ENCODE peak calls at places on chromosomes 6 and 20, in five cellular contexts. Q is right lobe of liver, B is hepatocyte, A is Peyer's patch, I is MM.1S. C is an unnamed sample.

GRCh38 chr6:66568271-66568670 is 861.2 kb upstream of the EYS start:
- DNase-seq in A (no peak), Q (no peak), B (no peak), I (no peak), C (no peak)

GRCh38 chr6:97203343-97203742 is 79.7 kb downstream of the MMS22L start:
- DNase-seq in A (no peak), I (no peak), B (peak), Q (no peak), C (no peak)

GRCh38 chr6:131950767-131951575 is at the start of gene CCN2:
- DNase-seq in B (peak), I (peak), Q (peak), A (peak), C (peak)

GRCh38 chr20:9912858-9913434 is 74.1 kb upstream of the PAK5 start:
- DNase-seq in I (peak), A (no peak), Q (no peak), B (peak), C (no peak)

GRCh38 chr20:54361485-54361884 is 113.9 kb upstream of the DOK5 start:
- DNase-seq in Q (no peak), A (no peak), B (no peak), I (no peak), C (no peak)

GRCh38 chr6:71349976-71350615 is 61.5 kb downstream of the OGFRL1 start:
- DNase-seq in B (no peak), Q (peak), I (no peak), A (no peak), C (no peak)

GRCh38 chr6:159390384-159390783 is 221.2 kb downstream of the FNDC1 start:
- DNase-seq in A (no peak), Q (no peak), B (peak), I (no peak), C (no peak)

GRCh38 chr20:63778034-63778752 is 38.6 kb downstream of the SLC2A4RG start:
- DNase-seq in I (no peak), A (no peak), B (no peak), Q (no peak), C (no peak)

GRCh38 chr6:139371421-139372253 is 2.8 kb downstream of the CITED2 start:
- DNase-seq in A (no peak), Q (no peak), I (no peak), B (no peak), C (no peak)

GRCh38 chr6:147765541-147765940 is 257.1 kb downstream of the SAMD5 start:
- DNase-seq in I (no peak), A (no peak), Q (no peak), B (no peak), C (no peak)

GRCh38 chr20:53652090-53652858 is 58.6 kb upstream of the ZNF217 start:
- DNase-seq in I (peak), A (no peak), Q (peak), B (peak), C (no peak)

GRCh38 chr6:168374051-168374502 is 54.5 kb upstream of the DACT2 start:
- DNase-seq in B (no peak), Q (no peak), A (peak), I (no peak), C (peak)

DNA sequence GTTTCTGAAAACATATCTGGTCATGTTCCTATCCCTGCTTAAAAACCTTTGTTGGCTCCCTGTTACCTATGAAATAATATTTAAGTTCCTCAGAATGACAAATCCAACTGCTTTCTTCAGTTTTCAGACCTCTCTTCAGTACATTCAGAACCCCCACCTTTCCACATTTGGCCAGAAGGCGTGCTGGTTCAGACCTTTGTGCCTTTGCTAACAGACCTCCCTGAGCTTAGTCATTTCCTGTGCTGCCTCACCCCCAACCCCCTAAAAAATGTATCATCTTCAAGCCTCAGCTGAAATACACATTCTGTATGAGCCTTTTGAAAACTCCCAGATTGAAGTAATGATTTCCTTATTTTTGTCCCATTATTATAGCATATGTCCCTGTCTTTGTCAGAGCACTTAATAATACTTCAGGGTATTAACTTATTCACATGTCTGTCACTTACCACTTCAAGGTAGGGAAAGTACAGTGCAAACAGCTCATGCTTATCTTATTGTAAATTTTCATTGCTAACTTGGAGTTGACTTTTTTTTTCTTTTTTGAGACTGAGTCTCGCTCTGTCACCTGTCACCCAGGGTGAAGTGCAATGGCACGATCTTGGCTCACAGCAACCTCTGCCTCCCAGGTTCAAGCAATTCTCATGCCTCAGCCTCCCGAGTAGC is 19.7 kb downstream of the FAM217A start:
- DNase-seq in A (no peak), I (no peak), Q (no peak), B (peak), C (no peak)
- TF ChIP-seq CTCF in A (no peak), I (no peak), Q (no peak), B (no peak), C (no peak)

GRCh38 chr6:80106418-80107235 is at the start of gene BCKDHB:
- DNase-seq in I (peak), B (peak), A (peak), Q (peak), C (peak)
- TF ChIP-seq CTCF in I (no peak), B (no peak), A (no peak), Q (no peak), C (no peak)

GRCh38 chr6:88179692-88180091 is 13.5 kb upstream of the CNR1 start:
- DNase-seq in I (peak), A (no peak), Q (no peak), B (no peak), C (no peak)
- TF ChIP-seq CTCF in I (peak), A (no peak), Q (no peak), B (no peak), C (no peak)

DNA sequence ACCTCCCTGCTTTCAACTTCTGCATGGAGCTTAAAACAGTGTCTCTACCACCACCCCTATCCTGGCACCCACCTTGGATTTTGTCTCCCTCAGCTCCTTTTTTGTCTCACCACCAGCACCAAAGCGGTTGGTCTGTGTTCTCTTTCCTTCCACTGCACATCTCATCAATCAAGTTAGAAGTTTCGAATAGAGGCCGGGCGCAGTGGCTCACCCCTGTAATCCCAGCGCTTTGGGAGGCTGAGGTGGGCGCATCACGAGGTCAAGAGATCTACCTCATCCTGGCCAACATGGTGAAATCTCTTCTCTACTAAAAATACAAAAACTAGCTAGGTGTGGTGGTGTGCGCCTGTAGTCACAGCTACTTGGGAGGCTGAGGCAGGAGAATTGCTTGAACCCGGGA is 6.1 kb downstream of the PCED1A start:
- DNase-seq in A (no peak), I (no peak), Q (no peak), B (no peak), C (no peak)
- TF ChIP-seq CTCF in A (no peak), I (no peak), Q (no peak), B (no peak), C (no peak)

GRCh38 chr6:41092421-41093140 is 19.8 kb downstream of the NFYA start:
- DNase-seq in I (peak), B (no peak), A (no peak), Q (no peak), C (no peak)

GRCh38 chr6:41093729-41094128 is 21.0 kb downstream of the NFYA start:
- DNase-seq in I (no peak), B (no peak), A (no peak), Q (no peak), C (no peak)

GRCh38 chr6:41100871-41101287 is 28.1 kb downstream of the NFYA start:
- DNase-seq in Q (no peak), B (no peak), I (no peak), A (no peak), C (no peak)

GRCh38 chr6:41098366-41098765 is 25.6 kb downstream of the NFYA start:
- DNase-seq in I (no peak), A (no peak), Q (no peak), B (no peak), C (no peak)

DNA sequence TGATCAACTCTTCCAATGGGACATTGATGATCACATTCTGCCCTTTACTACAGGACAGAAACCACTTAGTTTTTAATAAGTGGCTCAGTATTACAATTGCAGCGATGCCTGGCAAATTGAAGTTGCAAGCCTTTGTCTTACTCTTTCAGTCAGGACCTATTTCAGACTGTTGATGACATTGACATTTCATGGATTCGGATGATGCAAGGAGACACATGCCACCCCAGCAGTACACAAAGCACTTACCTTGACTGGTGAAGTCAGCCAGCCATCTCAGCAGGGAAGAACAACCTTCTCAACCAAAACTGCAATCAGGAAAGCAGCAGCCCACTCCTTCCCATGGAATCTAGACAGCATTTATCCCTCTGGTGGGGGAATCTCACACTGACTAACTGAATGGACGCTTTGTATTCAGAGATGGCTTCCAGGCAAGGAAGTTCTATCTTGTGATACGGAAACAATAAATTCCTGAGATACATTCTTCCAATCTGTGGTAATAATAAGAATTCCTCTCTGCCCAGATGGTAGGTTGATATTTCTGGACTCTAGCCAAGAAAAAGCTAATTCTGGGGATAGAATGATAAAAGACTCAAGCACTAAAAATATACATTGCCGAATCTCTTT is 24.8 kb downstream of the NFYA start:
- DNase-seq in Q (no peak), B (no peak), I (no peak), A (no peak), C (no peak)
- TF ChIP-seq CTCF in Q (no peak), B (no peak), I (no peak), A (no peak), C (no peak)

GRCh38 chr20:1440024-1440423 is 26.6 kb downstream of the NSFL1C start:
- DNase-seq in B (no peak), I (no peak), A (no peak), Q (no peak), C (no peak)
- TF ChIP-seq CTCF in B (no peak), I (peak), A (no peak), Q (peak), C (no peak)

DNA sequence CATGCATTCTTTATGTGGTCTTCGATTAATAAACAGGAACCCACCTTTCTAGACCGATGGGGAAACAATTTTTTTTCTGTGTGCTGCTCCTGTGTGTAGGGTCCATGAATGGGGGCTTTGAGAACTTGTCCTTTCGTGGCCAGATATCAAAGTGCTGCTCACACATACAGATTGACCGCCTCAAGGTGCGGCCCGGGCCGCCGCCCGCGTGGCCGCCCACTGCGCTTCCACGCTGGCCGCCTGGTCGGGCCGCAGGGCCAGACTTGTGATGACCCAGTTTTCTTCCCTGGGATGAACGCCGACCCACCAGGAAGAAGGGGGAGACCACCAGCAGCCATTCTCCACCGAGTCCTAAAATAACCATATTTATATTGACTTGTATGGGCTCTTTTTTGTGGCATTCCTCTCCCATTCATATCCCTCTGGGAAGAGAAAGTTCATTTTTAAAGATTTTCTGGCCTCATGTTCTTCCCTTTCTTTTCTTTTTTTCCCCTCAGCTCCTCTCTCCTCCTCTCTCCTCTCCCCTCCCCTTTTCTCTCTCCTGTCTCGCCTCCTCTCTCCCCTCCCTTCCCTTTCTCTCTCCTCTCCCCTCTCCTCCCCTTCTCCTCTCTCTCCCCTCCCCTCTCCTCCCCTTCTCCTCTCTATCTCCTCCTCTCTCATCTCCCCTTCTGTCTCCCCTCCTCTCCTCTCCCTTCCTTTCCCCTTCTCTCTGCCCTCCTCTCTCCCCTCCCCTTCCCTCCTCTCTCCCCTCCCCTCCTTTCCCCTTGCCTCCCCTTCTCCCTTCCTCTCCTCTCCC is 264.8 kb upstream of the SUPT3H start:
- DNase-seq in B (no peak), A (no peak), I (no peak), Q (no peak), C (no peak)
- TF ChIP-seq CTCF in B (no peak), A (no peak), I (no peak), Q (no peak), C (no peak)

GRCh38 chr20:43563429-43563828 is 4.6 kb downstream of the SGK2 start:
- DNase-seq in B (no peak), Q (no peak), I (no peak), A (no peak), C (no peak)
- TF ChIP-seq CTCF in B (no peak), Q (no peak), I (no peak), A (no peak), C (no peak)